ENCODE peak calls at places on chromosomes 13 and 19, in seven cellular contexts. One of them, this sample, is unnamed.

GRCh38 chr13:36706755-36707154 is 32.9 kb downstream of the SERTM1 start:
- DNase-seq in suprapubic skin: no peak
- DNase-seq in lower leg skin: no peak
- DNase-seq in IMR-90: peak
- DNase-seq in Peyer's patch: no peak
- DNase-seq in thyroid gland: no peak
- DNase-seq in stomach: no peak
- DNase-seq in this sample: no peak

GRCh38 chr13:98544105-98544710 is 32.7 kb downstream of the STK24 start:
- DNase-seq in suprapubic skin: no peak
- DNase-seq in thyroid gland: no peak
- DNase-seq in IMR-90: no peak
- DNase-seq in Peyer's patch: peak
- DNase-seq in stomach: no peak
- DNase-seq in lower leg skin: no peak
- DNase-seq in this sample: no peak

GRCh38 chr13:75372923-75373841 is 108.8 kb downstream of the TBC1D4 start:
- DNase-seq in suprapubic skin: no peak
- DNase-seq in lower leg skin: no peak
- DNase-seq in stomach: no peak
- DNase-seq in thyroid gland: no peak
- DNase-seq in IMR-90: no peak
- DNase-seq in Peyer's patch: no peak
- DNase-seq in this sample: no peak

GRCh38 chr13:95002968-95003813 is 290.8 kb upstream of the SOX21 start:
- DNase-seq in thyroid gland: no peak
- DNase-seq in stomach: no peak
- DNase-seq in lower leg skin: no peak
- DNase-seq in Peyer's patch: no peak
- DNase-seq in IMR-90: no peak
- DNase-seq in suprapubic skin: no peak
- DNase-seq in this sample: no peak

GRCh38 chr19:12996542-12997094 is 1.3 kb downstream of the NFIX start:
- DNase-seq in stomach: peak
- DNase-seq in IMR-90: peak
- DNase-seq in Peyer's patch: no peak
- DNase-seq in thyroid gland: peak
- DNase-seq in lower leg skin: peak
- DNase-seq in suprapubic skin: no peak
- DNase-seq in this sample: peak

GRCh38 chr19:48728882-48729645 is 9.5 kb upstream of the MAMSTR start:
- DNase-seq in suprapubic skin: no peak
- DNase-seq in Peyer's patch: no peak
- DNase-seq in thyroid gland: peak
- DNase-seq in lower leg skin: no peak
- DNase-seq in IMR-90: no peak
- DNase-seq in stomach: no peak
- DNase-seq in this sample: peak

GRCh38 chr19:30132312-30133075 is 190.5 kb downstream of the URI1 start:
- DNase-seq in suprapubic skin: no peak
- DNase-seq in Peyer's patch: no peak
- DNase-seq in lower leg skin: no peak
- DNase-seq in thyroid gland: no peak
- DNase-seq in IMR-90: no peak
- DNase-seq in stomach: no peak
- DNase-seq in this sample: no peak

GRCh38 chr13:110630566-110631119 is 15.3 kb downstream of the NAXD start:
- DNase-seq in IMR-90: no peak
- DNase-seq in thyroid gland: no peak
- DNase-seq in lower leg skin: no peak
- DNase-seq in Peyer's patch: no peak
- DNase-seq in stomach: no peak
- DNase-seq in suprapubic skin: no peak
- DNase-seq in this sample: no peak

GRCh38 chr13:53242015-53242414 is 213.4 kb downstream of the OLFM4 start:
- DNase-seq in lower leg skin: no peak
- DNase-seq in suprapubic skin: no peak
- DNase-seq in Peyer's patch: no peak
- DNase-seq in IMR-90: no peak
- DNase-seq in thyroid gland: no peak
- DNase-seq in stomach: no peak
- DNase-seq in this sample: no peak

GRCh38 chr13:38582133-38582532 is 104.7 kb upstream of the FREM2 start:
- DNase-seq in IMR-90: peak
- DNase-seq in thyroid gland: no peak
- DNase-seq in suprapubic skin: no peak
- DNase-seq in lower leg skin: no peak
- DNase-seq in Peyer's patch: no peak
- DNase-seq in stomach: no peak
- DNase-seq in this sample: no peak

GRCh38 chr13:69524459-69525155 is 583.0 kb upstream of the ATXN8OS start:
- DNase-seq in Peyer's patch: no peak
- DNase-seq in IMR-90: no peak
- DNase-seq in suprapubic skin: no peak
- DNase-seq in lower leg skin: no peak
- DNase-seq in stomach: no peak
- DNase-seq in thyroid gland: no peak
- DNase-seq in this sample: no peak

GRCh38 chr13:98947925-98948324 is 29.9 kb downstream of the DOCK9 start:
- DNase-seq in IMR-90: no peak
- DNase-seq in lower leg skin: no peak
- DNase-seq in suprapubic skin: no peak
- DNase-seq in Peyer's patch: no peak
- DNase-seq in thyroid gland: no peak
- DNase-seq in stomach: no peak
- DNase-seq in this sample: no peak

GRCh38 chr13:101292711-101293110 is 123.6 kb downstream of the NALCN start:
- DNase-seq in Peyer's patch: no peak
- DNase-seq in lower leg skin: no peak
- DNase-seq in IMR-90: peak
- DNase-seq in thyroid gland: no peak
- DNase-seq in stomach: no peak
- DNase-seq in suprapubic skin: no peak
- DNase-seq in this sample: no peak

GRCh38 chr13:46126552-46127171 is 21.8 kb upstream of the CPB2 start:
- DNase-seq in suprapubic skin: no peak
- DNase-seq in Peyer's patch: peak
- DNase-seq in stomach: peak
- DNase-seq in IMR-90: peak
- DNase-seq in lower leg skin: peak
- DNase-seq in thyroid gland: peak
- DNase-seq in this sample: peak

GRCh38 chr13:23044906-23045305 is 135.9 kb upstream of the SGCG start:
- DNase-seq in suprapubic skin: no peak
- DNase-seq in stomach: no peak
- DNase-seq in Peyer's patch: no peak
- DNase-seq in IMR-90: no peak
- DNase-seq in thyroid gland: no peak
- DNase-seq in lower leg skin: no peak
- DNase-seq in this sample: no peak

GRCh38 chr13:71661921-71662320 is 205.1 kb downstream of the DACH1 start:
- DNase-seq in IMR-90: peak
- DNase-seq in lower leg skin: no peak
- DNase-seq in thyroid gland: no peak
- DNase-seq in Peyer's patch: no peak
- DNase-seq in suprapubic skin: no peak
- DNase-seq in stomach: no peak
- DNase-seq in this sample: no peak

GRCh38 chr13:98220188-98220765 is 43.2 kb upstream of the RNF113B start:
- DNase-seq in stomach: no peak
- DNase-seq in thyroid gland: peak
- DNase-seq in lower leg skin: no peak
- DNase-seq in suprapubic skin: no peak
- DNase-seq in Peyer's patch: no peak
- DNase-seq in IMR-90: no peak
- DNase-seq in this sample: peak

GRCh38 chr19:41575998-41576397 is at the start of gene CEACAM21:
- DNase-seq in stomach: peak
- DNase-seq in IMR-90: no peak
- DNase-seq in lower leg skin: no peak
- DNase-seq in suprapubic skin: no peak
- DNase-seq in thyroid gland: peak
- DNase-seq in Peyer's patch: peak
- DNase-seq in this sample: no peak

GRCh38 chr13:66803759-66804456 is 426.2 kb downstream of the PCDH9 start:
- DNase-seq in thyroid gland: peak
- DNase-seq in lower leg skin: no peak
- DNase-seq in IMR-90: peak
- DNase-seq in Peyer's patch: no peak
- DNase-seq in stomach: no peak
- DNase-seq in suprapubic skin: no peak
- DNase-seq in this sample: no peak

GRCh38 chr19:44673510-44673909 is 2.2 kb downstream of the CEACAM19 start:
- DNase-seq in stomach: no peak
- DNase-seq in lower leg skin: no peak
- DNase-seq in thyroid gland: no peak
- DNase-seq in suprapubic skin: no peak
- DNase-seq in Peyer's patch: no peak
- DNase-seq in IMR-90: no peak
- DNase-seq in this sample: no peak
- TF ChIP-seq POLR2A in stomach: no peak
- TF ChIP-seq POLR2A in lower leg skin: no peak
- TF ChIP-seq POLR2A in thyroid gland: no peak
- TF ChIP-seq POLR2A in suprapubic skin: no peak
- TF ChIP-seq POLR2A in Peyer's patch: no peak
- TF ChIP-seq POLR2A in IMR-90: no peak
- TF ChIP-seq POLR2A in this sample: no peak

DNA sequence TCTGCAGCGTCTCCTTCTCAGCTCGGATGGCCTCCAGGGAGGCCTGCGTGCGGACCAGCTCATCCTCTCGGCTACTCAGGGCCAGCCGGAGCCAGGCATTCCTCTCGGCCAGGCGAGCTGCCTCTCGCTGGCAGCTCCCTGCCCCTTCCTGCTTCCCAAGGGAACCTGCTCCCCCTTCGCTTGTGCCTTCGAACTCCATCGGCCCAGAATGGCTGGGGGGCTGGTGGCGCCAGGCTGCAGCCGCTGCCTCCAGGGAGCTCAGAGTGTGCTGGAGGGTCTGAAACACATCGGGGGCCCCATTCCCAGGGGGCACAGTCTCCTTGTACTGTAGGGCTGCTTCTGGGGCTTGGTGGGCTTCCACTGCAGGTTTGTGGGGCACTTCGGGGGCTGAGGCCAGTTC is 2.0 kb downstream of the USHBP1 start:
- DNase-seq in suprapubic skin: no peak
- DNase-seq in stomach: no peak
- DNase-seq in IMR-90: no peak
- DNase-seq in thyroid gland: no peak
- DNase-seq in lower leg skin: no peak
- DNase-seq in Peyer's patch: no peak
- DNase-seq in this sample: no peak
- H3K4me3 ChIP-seq in suprapubic skin: no peak
- H3K4me3 ChIP-seq in stomach: peak
- H3K4me3 ChIP-seq in IMR-90: no peak
- H3K4me3 ChIP-seq in thyroid gland: no peak
- H3K4me3 ChIP-seq in lower leg skin: no peak
- H3K4me3 ChIP-seq in Peyer's patch: no peak
- H3K4me3 ChIP-seq in this sample: no peak

GRCh38 chr19:52898101-52898500 is 666 bp upstream of the ZNF320 start:
- DNase-seq in Peyer's patch: no peak
- DNase-seq in stomach: no peak
- DNase-seq in IMR-90: no peak
- DNase-seq in thyroid gland: no peak
- DNase-seq in lower leg skin: peak
- DNase-seq in suprapubic skin: no peak
- DNase-seq in this sample: no peak

GRCh38 chr19:52896431-52897148 is 845 bp downstream of the ZNF320 start:
- DNase-seq in lower leg skin: no peak
- DNase-seq in thyroid gland: peak
- DNase-seq in IMR-90: peak
- DNase-seq in suprapubic skin: no peak
- DNase-seq in Peyer's patch: peak
- DNase-seq in stomach: peak
- DNase-seq in this sample: peak

GRCh38 chr19:52901842-52902241 is 4.4 kb upstream of the ZNF320 start:
- DNase-seq in IMR-90: no peak
- DNase-seq in thyroid gland: no peak
- DNase-seq in suprapubic skin: no peak
- DNase-seq in lower leg skin: no peak
- DNase-seq in stomach: no peak
- DNase-seq in Peyer's patch: no peak
- DNase-seq in this sample: no peak

DNA sequence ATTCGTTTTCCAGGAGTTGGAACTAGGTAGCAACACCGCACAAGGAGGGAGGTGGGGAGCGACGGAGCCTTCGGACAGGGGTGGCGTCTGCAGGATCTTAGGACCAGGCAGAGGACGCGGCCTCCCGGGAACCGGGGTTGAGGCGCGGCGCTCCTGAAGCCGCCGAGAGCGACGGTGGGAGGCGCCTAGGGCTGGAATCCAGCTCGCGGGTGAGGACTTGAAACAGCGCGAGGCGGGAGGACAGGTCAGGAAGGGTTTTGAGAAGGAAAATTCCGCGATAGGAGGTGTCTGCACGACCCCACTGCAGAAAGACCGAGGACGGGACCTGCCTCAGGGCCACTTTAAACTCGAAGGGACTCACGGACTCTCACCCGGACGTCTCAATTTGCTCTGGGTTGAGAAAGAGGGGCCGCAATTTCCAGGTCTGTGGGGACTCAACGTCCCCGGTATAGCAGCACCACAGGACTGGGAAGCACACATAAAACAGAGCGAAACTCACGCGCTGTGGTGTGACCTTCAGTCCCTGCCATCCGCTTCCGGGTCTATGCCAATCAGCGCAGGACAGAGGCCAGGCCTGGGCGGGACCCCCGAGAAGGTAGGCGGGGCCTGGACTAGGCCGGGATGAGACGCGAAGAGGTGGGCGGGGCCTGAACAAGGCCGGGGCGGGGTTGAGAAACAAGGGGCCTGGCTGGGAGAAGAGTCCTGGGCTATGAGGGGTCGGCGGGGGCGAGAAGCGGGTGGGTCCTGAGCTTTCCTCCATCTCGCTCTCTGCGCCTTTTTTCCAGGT is at the start of gene ZNF320:
- DNase-seq in lower leg skin: peak
- DNase-seq in thyroid gland: peak
- DNase-seq in Peyer's patch: peak
- DNase-seq in IMR-90: peak
- DNase-seq in stomach: peak
- DNase-seq in suprapubic skin: peak
- DNase-seq in this sample: peak
- TF ChIP-seq POLR2A in lower leg skin: no peak
- TF ChIP-seq POLR2A in thyroid gland: peak
- TF ChIP-seq POLR2A in Peyer's patch: peak
- TF ChIP-seq POLR2A in IMR-90: peak
- TF ChIP-seq POLR2A in stomach: no peak
- TF ChIP-seq POLR2A in suprapubic skin: peak
- TF ChIP-seq POLR2A in this sample: peak

GRCh38 chr13:50979187-50979586 is 69.6 kb downstream of the RNASEH2B start:
- DNase-seq in suprapubic skin: no peak
- DNase-seq in thyroid gland: no peak
- DNase-seq in IMR-90: no peak
- DNase-seq in stomach: no peak
- DNase-seq in Peyer's patch: no peak
- DNase-seq in lower leg skin: no peak
- DNase-seq in this sample: no peak

DNA sequence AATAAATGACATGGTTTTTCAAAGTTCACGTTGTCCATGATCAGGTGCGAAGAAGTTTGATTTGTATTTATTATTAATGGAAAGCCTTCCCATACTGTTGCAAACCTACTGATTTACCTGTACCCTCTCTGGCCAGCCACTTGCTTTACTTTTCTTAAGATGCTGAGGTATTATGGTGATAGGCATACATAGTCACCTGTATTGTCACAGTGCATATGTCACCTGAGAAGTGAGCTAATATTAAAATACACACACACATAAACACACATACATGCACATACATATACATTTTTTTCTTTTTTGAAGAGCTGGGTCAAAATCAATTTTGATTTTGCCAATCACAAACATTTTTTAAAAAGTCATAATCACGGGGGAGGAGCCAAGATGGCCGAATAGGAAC is 72.1 kb downstream of the RNASEH2B start:
- DNase-seq in Peyer's patch: no peak
- DNase-seq in suprapubic skin: no peak
- DNase-seq in thyroid gland: no peak
- DNase-seq in stomach: no peak
- DNase-seq in lower leg skin: no peak
- DNase-seq in IMR-90: no peak
- DNase-seq in this sample: no peak
- H3K4me3 ChIP-seq in Peyer's patch: no peak
- H3K4me3 ChIP-seq in suprapubic skin: no peak
- H3K4me3 ChIP-seq in thyroid gland: no peak
- H3K4me3 ChIP-seq in stomach: no peak
- H3K4me3 ChIP-seq in lower leg skin: no peak
- H3K4me3 ChIP-seq in IMR-90: no peak
- H3K4me3 ChIP-seq in this sample: no peak

This sample was measured in ovary.